ENCODE peak calls at places on chromosomes 5 and 9, in seven cellular contexts. P is adrenal gland, H is pancreas, T is astrocyte of the spinal cord, E is fibroblast of pulmonary artery, C is bronchial epithelial cell, F is endodermal cell. W is an unnamed sample.
A peak's percentile ranks its signal among the peaks of the same experiment; 100 is the strongest.

GRCh38 chr5:122121782-122122465 is 7.4 kb upstream of the ZNF474 start:
- DNase-seq in P (no peak), H (no peak), T (peak; percentile 54), E (no peak), C (peak; percentile 95), F (no peak), W (no peak)

GRCh38 chr5:124605516-124605915 is 140.9 kb downstream of the ZNF608 start:
- DNase-seq in P (no peak), H (no peak), T (peak; percentile 20), E (peak; percentile 52), C (peak; percentile 92), F (peak; percentile 44), W (peak; percentile 23)

GRCh38 chr5:142366007-142366406 is 41.2 kb upstream of the SPRY4 start:
- DNase-seq in P (no peak), H (no peak), T (no peak), E (no peak), C (no peak), F (no peak), W (no peak)

GRCh38 chr9:18405240-18405639 is 68.7 kb upstream of the ADAMTSL1 start:
- DNase-seq in P (no peak), H (no peak), T (no peak), E (peak; percentile 22), C (peak; percentile 21), F (no peak), W (no peak)

GRCh38 chr5:56669534-56670483 is 145.5 kb upstream of the MAP3K1 start:
- DNase-seq in P (peak; percentile 77), H (peak; percentile 91), T (no peak), E (peak; percentile 11), C (peak; percentile 24), F (peak; percentile 56), W (no peak)

GRCh38 chr5:107821288-107821687 is 150.6 kb upstream of the EFNA5 start:
- DNase-seq in P (no peak), H (no peak), T (no peak), E (no peak), C (no peak), F (no peak), W (no peak)

GRCh38 chr5:174793684-174794328 is 69.4 kb downstream of the MSX2 start:
- DNase-seq in P (peak; percentile 64), H (peak; percentile 20), T (peak; percentile 67), E (peak; percentile 49), C (peak; percentile 7), F (peak; percentile 94), W (peak; percentile 48)

GRCh38 chr9:130240410-130241197 is 25.0 kb upstream of the HMCN2 start:
- DNase-seq in P (peak; percentile 87), H (peak; percentile 51), T (peak; percentile 60), E (peak; percentile 77), C (peak; percentile 74), F (peak; percentile 85), W (peak; percentile 82)

GRCh38 chr5:160643588-160643987 is 208.4 kb downstream of the ATP10B start:
- DNase-seq in P (no peak), H (no peak), T (no peak), E (no peak), C (no peak), F (no peak), W (no peak)

GRCh38 chr9:106111039-106111740 is 416.8 kb downstream of the TMEM38B start:
- DNase-seq in P (no peak), H (no peak), T (no peak), E (no peak), C (no peak), F (no peak), W (no peak)

GRCh38 chr9:128702949-128703615 is 779 bp downstream of the PKN3 start:
- DNase-seq in P (no peak), H (no peak), T (peak; percentile 38), E (no peak), C (no peak), F (peak; percentile 88), W (no peak)

GRCh38 chr9:120965344-120966004 is 38.9 kb upstream of the TRAF1 start:
- DNase-seq in P (no peak), H (no peak), T (no peak), E (peak; percentile 38), C (no peak), F (no peak), W (no peak)

GRCh38 chr5:111454198-111454606 is 58.1 kb downstream of the STARD4 start:
- DNase-seq in P (no peak), H (no peak), T (peak; percentile 27), E (no peak), C (peak; percentile 9), F (no peak), W (peak; percentile 51)

GRCh38 chr5:35640623-35641022 is 23.0 kb downstream of the SPEF2 start:
- DNase-seq in P (no peak), H (no peak), T (no peak), E (peak; percentile 9), C (no peak), F (no peak), W (peak; percentile 2)

GRCh38 chr5:79924936-79925893 is 65.8 kb downstream of the MTX3 start:
- DNase-seq in P (peak; percentile 29), H (no peak), T (no peak), E (peak; percentile 20), C (peak; percentile 34), F (peak; percentile 69), W (peak; percentile 10)

GRCh38 chr9:16924311-16924915 is 53.9 kb upstream of the BNC2 start:
- DNase-seq in P (no peak), H (no peak), T (no peak), E (no peak), C (no peak), F (no peak), W (no peak)

GRCh38 chr5:10935536-10935935 is 174.5 kb upstream of the DAP start:
- DNase-seq in P (peak; percentile 23), H (no peak), T (no peak), E (no peak), C (no peak), F (no peak), W (no peak)

GRCh38 chr5:5315068-5315835 is 107.2 kb upstream of the ICE1 start:
- DNase-seq in P (no peak), H (no peak), T (peak; percentile 14), E (no peak), C (no peak), F (peak; percentile 52), W (no peak)

GRCh38 chr5:127754727-127755126 is 51.5 kb downstream of the CCDC192 start:
- DNase-seq in P (no peak), H (no peak), T (no peak), E (no peak), C (no peak), F (no peak), W (no peak)

GRCh38 chr5:143758750-143759149 is 53.2 kb upstream of the HMHB1 start:
- DNase-seq in P (no peak), H (no peak), T (no peak), E (peak; percentile 46), C (no peak), F (no peak), W (peak; percentile 82)

GRCh38 chr5:134958755-134959154 is 9.0 kb upstream of the CATSPER3 start:
- DNase-seq in P (no peak), H (no peak), T (no peak), E (no peak), C (peak; percentile 35), F (peak; percentile 70), W (no peak)

DNA sequence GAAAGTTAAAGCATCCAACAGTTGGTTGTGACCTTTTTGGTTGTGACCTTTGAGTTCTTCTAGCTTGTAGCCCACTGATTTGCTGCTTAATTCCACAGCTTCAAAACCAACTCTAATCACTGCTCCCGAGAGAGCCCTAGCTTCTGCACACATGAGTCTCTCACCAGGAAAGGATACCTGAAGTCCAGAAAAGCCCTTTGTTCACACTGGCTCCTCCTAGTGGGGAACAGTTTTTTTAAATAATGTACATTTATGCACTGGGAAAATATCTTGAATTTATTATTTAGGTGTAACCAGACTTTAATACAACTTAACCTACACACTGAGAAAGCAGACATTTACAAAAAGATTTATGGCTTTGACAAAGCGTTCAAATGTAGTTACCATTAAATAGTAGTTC is 120.2 kb upstream of the CCDC152 start:
- DNase-seq in P (no peak), H (no peak), T (no peak), E (peak; percentile 20), C (peak; percentile 41), F (no peak), W (peak; percentile 14)
- TF ChIP-seq CTCF in P (peak; percentile 32), H (no peak), T (peak; percentile 37), E (peak; percentile 46), C (peak; percentile 29), F (peak; percentile 71), W (peak; percentile 33)

GRCh38 chr5:151151263-151151660 is 6.3 kb downstream of the ANXA6 start:
- DNase-seq in P (no peak), H (no peak), T (no peak), E (no peak), C (no peak), F (no peak), W (no peak)

GRCh38 chr5:151148583-151148982 is 9.0 kb downstream of the ANXA6 start:
- DNase-seq in P (no peak), H (peak; percentile 8), T (no peak), E (no peak), C (no peak), F (no peak), W (no peak)

GRCh38 chr5:151153300-151153699 is 4.3 kb downstream of the ANXA6 start:
- DNase-seq in P (no peak), H (no peak), T (no peak), E (no peak), C (no peak), F (no peak), W (no peak)

GRCh38 chr5:151151793-151152192 is 5.8 kb downstream of the ANXA6 start:
- DNase-seq in P (peak; percentile 50), H (no peak), T (peak; percentile 22), E (no peak), C (no peak), F (no peak), W (peak; percentile 50)

GRCh38 chr5:151150484-151151262 is 6.9 kb downstream of the ANXA6 start:
- DNase-seq in P (no peak), H (peak; percentile 30), T (peak; percentile 67), E (peak; percentile 51), C (no peak), F (no peak), W (peak; percentile 52)
- H3K4me3 ChIP-seq in P (no peak overlapping the region), H (no peak overlapping the region), T (no peak overlapping the region), E (no peak overlapping the region), C (no peak overlapping the region), F (no peak overlapping the region), W (no peak overlapping the region)

GRCh38 chr5:7397005-7397546 is 1.1 kb downstream of the ADCY2 start:
- DNase-seq in P (no peak), H (no peak), T (peak; percentile 22), E (no peak), C (no peak), F (peak; percentile 44), W (peak; percentile 32)
- TF ChIP-seq CTCF in P (no peak), H (no peak), T (no peak), E (no peak), C (no peak), F (no peak), W (no peak)

DNA sequence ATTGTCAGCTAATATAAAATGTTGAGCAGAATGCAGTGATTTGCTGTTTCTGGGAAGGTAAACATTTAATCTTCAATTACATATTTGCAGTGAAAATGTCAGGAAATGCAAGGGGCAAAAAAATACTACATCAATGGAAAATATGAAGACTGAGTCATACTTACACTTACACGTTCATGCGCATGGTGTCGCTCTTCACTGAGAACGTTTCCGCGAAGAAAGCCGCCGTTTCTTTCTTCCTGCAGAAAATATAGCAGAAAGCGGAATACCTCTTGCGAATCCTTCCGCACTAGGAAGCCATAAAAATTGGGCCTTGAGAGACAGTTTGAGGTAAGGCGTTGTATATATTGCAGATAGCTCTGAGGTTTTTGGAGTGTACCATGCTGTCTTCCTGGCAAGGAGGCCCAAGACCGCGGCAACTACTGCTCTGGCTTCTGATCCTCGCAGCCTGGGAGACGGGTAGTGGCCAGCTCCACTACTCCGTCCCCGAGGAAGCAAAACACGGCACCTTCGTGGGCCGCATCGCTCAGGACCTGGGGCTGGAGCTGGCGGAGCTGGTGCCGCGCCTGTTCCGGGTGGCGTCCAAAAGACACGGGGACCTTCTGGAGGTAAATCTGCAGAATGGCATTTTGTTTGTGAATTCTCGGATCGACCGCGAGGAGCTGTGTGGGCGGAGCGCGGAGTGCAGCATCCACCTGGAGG is at the start of gene PCDHA13:
- DNase-seq in P (no peak), H (peak; percentile 15), T (no peak), E (peak; percentile 7), C (peak; percentile 34), F (peak; percentile 64), W (no peak)
- H3K4me3 ChIP-seq in P (peak within 1 kb of the TSS; percentile 35), H (peak within 1 kb of the TSS; percentile 31), T (no peak within 1 kb of the TSS), E (no peak within 1 kb of the TSS), C (no peak within 1 kb of the TSS), F (peak within 1 kb of the TSS; percentile 40), W (no peak within 1 kb of the TSS)

W was measured in fibroblast of the aortic adventitia.